ENCODE peak calls at places on chromosomes 12 and 14, in eight cellular contexts. C is HEK293T; U is nephron progenitor cell; F is CD8-positive, alpha-beta memory T cell; L is LoVo; I is stimulated activated CD4-positive, alpha-beta T cell treated with anti-CD3 and anti-CD28 coated beads, Interleukin-1b, Interleukin-23, amount 100 ng/mL, for 24 hours; Z is foreskin keratinocyte; A is tibial artery. J is an unnamed sample.

GRCh38 chr14:53924754-53925153 is 31.9 kb downstream of the BMP4 start:
- DNase-seq in C (no peak), U (no peak), F (no peak), L (peak), I (no peak), Z (peak), A (no peak), J (peak)

GRCh38 chr12:1838994-1839365 is 18.6 kb downstream of the LRTM2 start:
- DNase-seq in C (no peak), U (no peak), F (no peak), L (no peak), I (no peak), Z (no peak), A (no peak), J (no peak)

GRCh38 chr14:50225067-50225973 is 6.1 kb downstream of the SOS2 start:
- DNase-seq in C (no peak), U (no peak), F (no peak), L (no peak), I (no peak), Z (peak), A (no peak), J (peak)

GRCh38 chr12:25959069-25959961 is 833 bp downstream of the RASSF8 start:
- DNase-seq in C (peak), U (peak), F (no peak), L (peak), I (no peak), Z (peak), A (peak), J (peak)

GRCh38 chr12:51863363-51863920 is 14.9 kb upstream of the FIGNL2 start:
- DNase-seq in C (no peak), U (no peak), F (no peak), L (no peak), I (no peak), Z (no peak), A (no peak), J (no peak)

GRCh38 chr12:68036642-68037041 is 47.4 kb downstream of the IFNG-AS1 start:
- DNase-seq in C (no peak), U (no peak), F (peak), L (no peak), I (no peak), Z (no peak), A (no peak), J (no peak)

GRCh38 chr12:114476159-114476558 is 70.2 kb upstream of the TBX5 start:
- DNase-seq in C (peak), U (no peak), F (no peak), L (peak), I (no peak), Z (no peak), A (no peak), J (peak)

GRCh38 chr14:101889366-101889765 is 75.0 kb upstream of the DYNC1H1 start:
- DNase-seq in C (no peak), U (no peak), F (no peak), L (no peak), I (no peak), Z (no peak), A (no peak), J (no peak)

GRCh38 chr14:96094211-96094610 is 55.0 kb downstream of the C14orf132 start:
- DNase-seq in C (no peak), U (no peak), F (no peak), L (no peak), I (no peak), Z (no peak), A (peak), J (no peak)

GRCh38 chr12:44835641-44836379 is 40.3 kb downstream of the NELL2 start:
- DNase-seq in C (no peak), U (no peak), F (peak), L (no peak), I (no peak), Z (peak), A (no peak), J (peak)

GRCh38 chr14:55446127-55446736 is 5.8 kb upstream of the TBPL2 start:
- DNase-seq in C (peak), U (peak), F (peak), L (peak), I (peak), Z (peak), A (no peak), J (peak)

GRCh38 chr12:124481257-124481750 is 86.1 kb downstream of the NCOR2 start:
- DNase-seq in C (no peak), U (no peak), F (no peak), L (no peak), I (no peak), Z (no peak), A (no peak), J (no peak)

GRCh38 chr14:94322648-94323570 is at the start of gene SERPINA6:
- DNase-seq in C (no peak), U (no peak), F (no peak), L (no peak), I (no peak), Z (no peak), A (no peak), J (peak)

GRCh38 chr12:49887536-49888401 is 15.9 kb downstream of the FAIM2 start:
- DNase-seq in C (no peak), U (peak), F (no peak), L (no peak), I (no peak), Z (no peak), A (no peak), J (no peak)

GRCh38 chr12:91387461-91388134 is 205.0 kb upstream of the DCN start:
- DNase-seq in C (no peak), U (no peak), F (no peak), L (no peak), I (no peak), Z (no peak), A (no peak), J (no peak)

GRCh38 chr14:76329150-76329881 is 46.6 kb upstream of the ESRRB start:
- DNase-seq in C (no peak), U (no peak), F (no peak), L (no peak), I (no peak), Z (no peak), A (no peak), J (no peak)

GRCh38 chr12:109731231-109731731 is 17.7 kb downstream of the FAM222A start:
- DNase-seq in C (no peak), U (peak), F (no peak), L (no peak), I (no peak), Z (no peak), A (peak), J (no peak)

GRCh38 chr12:121536058-121536928 is 44.5 kb downstream of the KDM2B start:
- DNase-seq in C (peak), U (peak), F (peak), L (no peak), I (peak), Z (peak), A (peak), J (no peak)

GRCh38 chr12:28759334-28759733 is 389.7 kb upstream of the FAR2 start:
- DNase-seq in C (no peak), U (no peak), F (no peak), L (peak), I (no peak), Z (peak), A (no peak), J (peak)

GRCh38 chr14:34781242-34781641 is 66.8 kb upstream of the CFL2 start:
- DNase-seq in C (no peak), U (no peak), F (no peak), L (no peak), I (no peak), Z (peak), A (no peak), J (peak)

J was measured in HT1080.